ENCODE peak calls at places on chromosomes 6 and 20, in four cellular contexts. One of them, this sample, is unnamed.

GRCh38 chr20:58718121-58718563 is 25.5 kb downstream of the NPEPL1 start:
- DNase-seq in Panc1: no peak
- DNase-seq in KG1: no peak
- DNase-seq in NCI-H226: no peak
- DNase-seq in this sample: no peak

GRCh38 chr6:3165631-3166534 is 8.5 kb upstream of the TUBB2A start:
- DNase-seq in KG1: no peak
- DNase-seq in NCI-H226: no peak
- DNase-seq in Panc1: no peak
- DNase-seq in this sample: no peak

GRCh38 chr6:170405311-170405975 is 98.9 kb downstream of the FAM120B start:
- DNase-seq in KG1: peak; percentile 1
- DNase-seq in Panc1: no peak
- DNase-seq in NCI-H226: peak; percentile 95
- DNase-seq in this sample: no peak

GRCh38 chr6:140318408-140318807 is 944.0 kb upstream of the CITED2 start:
- DNase-seq in Panc1: no peak
- DNase-seq in KG1: no peak
- DNase-seq in NCI-H226: no peak
- DNase-seq in this sample: no peak

GRCh38 chr6:111789593-111789992 is 83.7 kb downstream of the FYN start:
- DNase-seq in Panc1: no peak
- DNase-seq in KG1: no peak
- DNase-seq in NCI-H226: no peak
- DNase-seq in this sample: no peak

GRCh38 chr6:135535989-135536414 is 38.5 kb upstream of the AHI1 start:
- DNase-seq in Panc1: no peak
- DNase-seq in KG1: no peak
- DNase-seq in NCI-H226: peak; percentile 93
- DNase-seq in this sample: no peak

GRCh38 chr6:155328539-155329459 is 14.5 kb upstream of the TFB1M start:
- DNase-seq in NCI-H226: no peak
- DNase-seq in KG1: no peak
- DNase-seq in Panc1: no peak
- DNase-seq in this sample: no peak

GRCh38 chr6:159693894-159694545 is 979 bp upstream of the SOD2 start:
- DNase-seq in NCI-H226: peak; percentile 77
- DNase-seq in Panc1: no peak
- DNase-seq in KG1: no peak
- DNase-seq in this sample: no peak

GRCh38 chr6:14549871-14550270 is 432.3 kb downstream of the CD83 start:
- DNase-seq in KG1: no peak
- DNase-seq in Panc1: no peak
- DNase-seq in NCI-H226: no peak
- DNase-seq in this sample: no peak

GRCh38 chr6:78830810-78831209 is 36.5 kb upstream of the IRAK1BP1 start:
- DNase-seq in Panc1: no peak
- DNase-seq in NCI-H226: no peak
- DNase-seq in KG1: no peak
- DNase-seq in this sample: no peak

GRCh38 chr6:165705941-165706340 is 42.9 kb upstream of the PDE10A start:
- DNase-seq in NCI-H226: no peak
- DNase-seq in KG1: no peak
- DNase-seq in Panc1: no peak
- DNase-seq in this sample: no peak

GRCh38 chr6:67766061-67766460 is 869.0 kb upstream of the ADGRB3 start:
- DNase-seq in KG1: no peak
- DNase-seq in Panc1: no peak
- DNase-seq in NCI-H226: no peak
- DNase-seq in this sample: no peak

GRCh38 chr6:56637640-56638039 is 5.0 kb downstream of the DST start:
- DNase-seq in KG1: no peak
- DNase-seq in Panc1: peak; percentile 75
- DNase-seq in NCI-H226: peak; percentile 38
- DNase-seq in this sample: no peak

GRCh38 chr6:47681201-47681990 is 17.0 kb upstream of the ADGRF4 start:
- DNase-seq in KG1: no peak
- DNase-seq in NCI-H226: no peak
- DNase-seq in Panc1: no peak
- DNase-seq in this sample: no peak

GRCh38 chr20:62351469-62352401 is 15.4 kb downstream of the LAMA5 start:
- DNase-seq in NCI-H226: no peak
- DNase-seq in KG1: no peak
- DNase-seq in Panc1: no peak
- DNase-seq in this sample: no peak

GRCh38 chr6:12111271-12111670 is 99.2 kb downstream of the HIVEP1 start:
- DNase-seq in Panc1: no peak
- DNase-seq in KG1: no peak
- DNase-seq in NCI-H226: no peak
- DNase-seq in this sample: no peak

GRCh38 chr20:47784599-47785320 is 521 bp downstream of the SULF2 start:
- DNase-seq in KG1: no peak
- DNase-seq in NCI-H226: peak; percentile 45
- DNase-seq in Panc1: no peak
- DNase-seq in this sample: no peak

GRCh38 chr6:92756912-92757311 is 662.4 kb downstream of the EPHA7 start:
- DNase-seq in Panc1: no peak
- DNase-seq in NCI-H226: peak; percentile 20
- DNase-seq in KG1: no peak
- DNase-seq in this sample: no peak

This sample was measured in CMK.